ENCODE peak calls at places on chromosomes 13 and 19, in ten cellular contexts. Z is fibroblast of the conjunctiva, N is fibroblast of the aortic adventitia, V is ureter, Y is NCI-H1436 treated with DMSO at 0.1 percent for 48 hours, U is NB4, M is endodermal cell, A is MM.1S, T is progenitor cell of endocrine pancreas, G is AG10803. H is an unnamed sample.

GRCh38 chr13:37869756-37870488 is at the start of gene TRPC4:
- DNase-seq in Z (peak; percentile 28), N (peak; percentile 41), V (peak; percentile 57), Y (peak; percentile 7), U (peak; percentile 5), M (peak; percentile 92), A (no peak), T (peak; percentile 49), G (peak; percentile 80), H (peak; percentile 65)

GRCh38 chr13:97567510-97568243 is 133.7 kb downstream of the RAP2A start:
- DNase-seq in Z (no peak), N (peak; percentile 22), V (peak; percentile 55), Y (no peak), U (peak; percentile 24), M (peak; percentile 75), A (no peak), T (no peak), G (peak; percentile 73), H (no peak)

GRCh38 chr13:105127732-105128131 is 1407.7 kb downstream of the EFNB2 start:
- DNase-seq in Z (no peak), N (no peak), V (no peak), Y (no peak), U (no peak), M (no peak), A (no peak), T (no peak), G (no peak), H (no peak)

GRCh38 chr19:55319786-55320185 is 5.4 kb downstream of the TMEM150B start:
- DNase-seq in Z (no peak), N (peak; percentile 36), V (no peak), Y (no peak), U (no peak), M (peak; percentile 95), A (no peak), T (peak; percentile 67), G (peak; percentile 27), H (peak; percentile 81)

GRCh38 chr19:31555634-31556215 is 206.5 kb upstream of the TSHZ3 start:
- DNase-seq in Z (no peak), N (no peak), V (no peak), Y (no peak), U (no peak), M (no peak), A (no peak), T (no peak), G (no peak), H (no peak)

GRCh38 chr13:99280166-99280565 is 22.0 kb upstream of the GPR18 start:
- DNase-seq in Z (no peak), N (no peak), V (no peak), Y (no peak), U (peak; percentile 61), M (no peak), A (no peak), T (no peak), G (peak; percentile 85), H (no peak)

GRCh38 chr19:35613574-35613973 is 1.0 kb downstream of the HAUS5 start:
- DNase-seq in Z (no peak), N (no peak), V (no peak), Y (no peak), U (no peak), M (no peak), A (no peak), T (no peak), G (no peak), H (no peak)

GRCh38 chr13:49368688-49369087 is 75.2 kb downstream of the CAB39L start:
- DNase-seq in Z (no peak), N (no peak), V (no peak), Y (no peak), U (no peak), M (no peak), A (no peak), T (no peak), G (no peak), H (no peak)

GRCh38 chr13:77443511-77443910 is 92.0 kb upstream of the SCEL start:
- DNase-seq in Z (no peak), N (no peak), V (no peak), Y (no peak), U (no peak), M (no peak), A (no peak), T (no peak), G (no peak), H (no peak)

H was measured in nephron progenitor cell.